ENCODE peak calls at places on chromosomes 2 and 18, in nine cellular contexts. F is neuronal stem cell; V is ovary; Z is GM23248; X is PC-9; C is CD8-positive, alpha-beta T cell; H is AG04450; A is left ventricle myocardium inferior; R is astrocyte. O is an unnamed sample.

GRCh38 chr2:230498506-230499107 is 82.6 kb downstream of the SP100 start:
- DNase-seq in F (no peak), V (no peak), Z (no peak), X (no peak), C (no peak), H (no peak), A (no peak), R (peak; percentile 2), O (no peak)

GRCh38 chr2:172427990-172428840 is 829 bp downstream of the ITGA6 start:
- DNase-seq in F (peak; percentile 42), V (peak; percentile 19), Z (peak; percentile 60), X (peak; percentile 71), C (peak; percentile 77), H (no peak), A (peak; percentile 48), R (no peak), O (peak; percentile 70)

GRCh38 chr2:175690113-175690716 is 311.9 kb downstream of the LNPK start:
- DNase-seq in F (peak; percentile 57), V (no peak), Z (peak; percentile 71), X (peak; percentile 64), C (no peak), H (peak; percentile 49), A (no peak), R (peak; percentile 50), O (peak; percentile 24)

GRCh38 chr2:109663721-109664120 is 49.6 kb downstream of the SOWAHC start:
- DNase-seq in F (no peak), V (peak; percentile 38), Z (peak; percentile 91), X (no peak), C (no peak), H (no peak), A (peak; percentile 53), R (peak; percentile 87), O (no peak)

GRCh38 chr2:64330281-64330680 is 123.7 kb upstream of the LGALSL start:
- DNase-seq in F (no peak), V (no peak), Z (peak; percentile 56), X (no peak), C (no peak), H (no peak), A (no peak), R (no peak), O (no peak)

GRCh38 chr2:39411186-39411944 is 25.7 kb downstream of the MAP4K3 start:
- DNase-seq in F (no peak), V (no peak), Z (peak; percentile 93), X (peak; percentile 70), C (no peak), H (peak; percentile 81), A (no peak), R (peak; percentile 97), O (no peak)

GRCh38 chr18:55573386-55573785 is 14.6 kb downstream of the TCF4 start:
- DNase-seq in F (no peak), V (no peak), Z (no peak), X (no peak), C (no peak), H (no peak), A (no peak), R (no peak), O (no peak)

GRCh38 chr18:24731981-24732380 is 271.5 kb downstream of the HRH4 start:
- DNase-seq in F (no peak), V (no peak), Z (peak; percentile 53), X (no peak), C (no peak), H (no peak), A (no peak), R (no peak), O (no peak)

GRCh38 chr18:47986724-47987455 is 56.4 kb upstream of the SMAD2 start:
- DNase-seq in F (no peak), V (no peak), Z (no peak), X (no peak), C (no peak), H (no peak), A (no peak), R (no peak), O (no peak)

GRCh38 chr2:137155351-137156104 is 390.2 kb downstream of the THSD7B start:
- DNase-seq in F (no peak), V (no peak), Z (peak; percentile 64), X (no peak), C (no peak), H (no peak), A (no peak), R (peak; percentile 39), O (no peak)

GRCh38 chr2:199404841-199405240 is 52.9 kb downstream of the SATB2 start:
- DNase-seq in F (no peak), V (no peak), Z (peak; percentile 85), X (no peak), C (no peak), H (no peak), A (no peak), R (peak; percentile 64), O (no peak)

GRCh38 chr2:20282916-20283592 is 58.1 kb upstream of the SDC1 start:
- DNase-seq in F (no peak), V (peak; percentile 70), Z (no peak), X (no peak), C (no peak), H (peak; percentile 6), A (peak; percentile 75), R (peak; percentile 44), O (no peak)
- H3K4me3 ChIP-seq in F (no peak overlapping the region), V (no peak overlapping the region), Z (no peak overlapping the region), X (no peak overlapping the region), C (no peak overlapping the region), H (no peak overlapping the region), A (no peak overlapping the region), R (no peak overlapping the region), O (no peak overlapping the region)

GRCh38 chr2:121969155-121969554 is 213.7 kb downstream of the TSN start:
- DNase-seq in F (no peak), V (no peak), Z (peak; percentile 23), X (no peak), C (no peak), H (no peak), A (peak; percentile 30), R (no peak), O (no peak)
- H3K4me3 ChIP-seq in F (no peak overlapping the region), V (no peak overlapping the region), Z (peak overlapping the region; percentile 30), X (no peak overlapping the region), C (no peak overlapping the region), H (no peak overlapping the region), A (peak overlapping the region; percentile 29), R (no peak overlapping the region), O (no peak overlapping the region)

GRCh38 chr2:171320208-171320621 is 113.6 kb downstream of the METTL8 start:
- DNase-seq in F (no peak), V (no peak), Z (no peak), X (no peak), C (no peak), H (no peak), A (no peak), R (no peak), O (no peak)

GRCh38 chr2:171317492-171318125 is 116.2 kb downstream of the METTL8 start:
- DNase-seq in F (no peak), V (no peak), Z (no peak), X (no peak), C (no peak), H (no peak), A (no peak), R (peak; percentile 11), O (no peak)

GRCh38 chr2:171319164-171319810 is 114.5 kb downstream of the METTL8 start:
- DNase-seq in F (no peak), V (no peak), Z (peak; percentile 21), X (no peak), C (peak; percentile 29), H (no peak), A (no peak), R (peak; percentile 70), O (no peak)

GRCh38 chr2:171318463-171318934 is 115.3 kb downstream of the METTL8 start:
- DNase-seq in F (no peak), V (no peak), Z (peak; percentile 19), X (no peak), C (no peak), H (no peak), A (no peak), R (peak; percentile 26), O (peak; percentile 22)

GRCh38 chr2:171320731-171321130 is 113.1 kb downstream of the METTL8 start:
- DNase-seq in F (no peak), V (no peak), Z (no peak), X (no peak), C (no peak), H (no peak), A (no peak), R (no peak), O (no peak)
- H3K4me3 ChIP-seq in F (no peak overlapping the region), V (no peak overlapping the region), Z (no peak overlapping the region), X (no peak overlapping the region), C (no peak overlapping the region), H (no peak overlapping the region), A (no peak overlapping the region), R (no peak overlapping the region), O (no peak overlapping the region)

DNA sequence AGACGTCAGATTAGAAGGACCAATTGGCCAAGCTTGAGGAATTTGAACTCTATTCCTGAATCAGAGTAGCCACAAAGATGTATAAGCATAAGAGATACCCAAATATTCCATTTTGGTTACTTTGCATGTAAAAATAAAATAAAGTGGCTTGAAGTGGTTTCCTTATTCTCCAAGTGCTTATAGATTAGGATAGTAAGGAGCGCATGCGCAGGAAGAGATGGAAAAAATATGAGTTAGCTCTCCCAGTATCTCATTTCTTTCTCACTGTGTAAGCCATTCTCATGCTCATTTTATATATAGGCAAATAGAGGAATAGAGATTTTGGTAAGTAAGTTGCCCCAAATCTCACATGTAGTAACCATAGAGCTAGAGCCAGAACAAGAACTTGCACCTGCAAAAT is 241.3 kb downstream of the SETBP1 start:
- DNase-seq in F (no peak), V (no peak), Z (no peak), X (no peak), C (no peak), H (no peak), A (no peak), R (no peak), O (no peak)
- H3K4me3 ChIP-seq in F (no peak overlapping the region), V (no peak overlapping the region), Z (no peak overlapping the region), X (no peak overlapping the region), C (no peak overlapping the region), H (no peak overlapping the region), A (no peak overlapping the region), R (no peak overlapping the region), O (no peak overlapping the region)

DNA sequence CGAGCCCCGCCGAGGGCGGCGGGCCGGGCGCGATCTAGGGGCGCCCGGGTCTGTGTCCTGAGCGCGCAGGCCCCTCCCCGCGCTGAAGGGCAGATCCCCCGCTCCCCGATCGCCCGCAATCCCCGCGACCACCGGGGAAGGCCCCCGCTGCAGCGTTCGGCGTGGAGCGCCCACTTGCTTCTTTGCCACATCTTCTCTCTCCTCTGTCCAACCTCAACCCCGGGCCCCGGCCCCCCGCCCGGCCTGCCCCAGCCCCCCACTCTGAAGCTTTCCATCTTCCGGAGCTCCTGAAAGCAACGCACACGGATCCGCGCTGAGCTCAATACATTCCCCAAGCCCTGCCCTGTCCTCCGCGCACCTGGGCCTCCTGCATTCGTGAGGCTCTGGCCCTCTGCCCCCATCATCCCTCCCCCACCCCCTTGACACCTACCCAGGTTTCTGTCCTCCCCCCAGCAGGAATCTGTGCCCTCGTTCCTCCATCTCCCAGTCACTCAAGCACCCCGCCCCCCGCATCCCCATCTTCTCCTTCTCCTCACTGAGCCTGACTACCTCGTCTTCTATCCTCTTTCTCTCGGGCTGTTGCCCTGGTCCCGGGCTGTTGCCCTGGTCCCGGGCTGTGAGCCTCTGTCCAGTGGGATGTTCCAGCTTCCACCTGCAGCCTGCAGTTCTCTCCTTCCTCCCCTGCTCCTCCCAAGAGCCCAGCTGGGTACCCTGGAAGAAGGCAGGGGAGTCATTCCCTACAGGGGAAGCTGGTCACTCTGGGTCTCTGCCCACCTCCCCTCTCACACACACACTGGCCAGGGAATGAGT is 7.8 kb downstream of the SPEG start:
- DNase-seq in F (no peak), V (peak; percentile 35), Z (peak; percentile 50), X (no peak), C (no peak), H (no peak), A (no peak), R (no peak), O (peak; percentile 87)
- H3K4me3 ChIP-seq in F (peak overlapping the region; percentile 78), V (peak overlapping the region; percentile 72), Z (peak overlapping the region; percentile 64), X (peak overlapping the region; percentile 64), C (peak overlapping the region; percentile 46), H (peak overlapping the region; percentile 65), A (peak overlapping the region; percentile 67), R (peak overlapping the region; percentile 56), O (peak overlapping the region; percentile 61)

O was measured in H7.